ENCODE peak calls at places on chromosomes 7 and 10, in eight cellular contexts. Z is psoas muscle, L is IMR-90, I is heart left ventricle, C is H9, G is A549, J is mammary epithelial cell, E is right lobe of liver. U is an unnamed sample.

GRCh38 chr10:131850490-131850880 is 50.3 kb upstream of the PPP2R2D start:
- DNase-seq in Z (no peak), L (no peak), I (no peak), C (no peak), G (no peak), J (no peak), E (no peak), U (no peak)

GRCh38 chr7:90210475-90210874 is 1.1 kb upstream of the STEAP2 start:
- DNase-seq in Z (no peak), L (no peak), I (no peak), C (no peak), G (no peak), J (no peak), E (no peak), U (no peak)

GRCh38 chr7:48875300-48875916 is 48.9 kb upstream of the CDC14C start:
- DNase-seq in Z (peak; percentile 21), L (no peak), I (peak; percentile 47), C (peak; percentile 73), G (peak; percentile 48), J (peak; percentile 41), E (peak; percentile 44), U (peak; percentile 5)

GRCh38 chr7:149598721-149599308 is 101.2 kb upstream of the ZNF746 start:
- DNase-seq in Z (no peak), L (peak; percentile 38), I (no peak), C (peak; percentile 52), G (peak; percentile 45), J (peak; percentile 44), E (no peak), U (peak; percentile 9)

GRCh38 chr10:70458329-70459060 is 17.0 kb upstream of the NODAL start:
- DNase-seq in Z (peak; percentile 86), L (peak; percentile 73), I (peak; percentile 82), C (peak; percentile 57), G (no peak), J (peak; percentile 62), E (no peak), U (no peak)

GRCh38 chr10:88689366-88689765 is 16.7 kb upstream of the LIPK start:
- DNase-seq in Z (no peak), L (no peak), I (no peak), C (no peak), G (peak; percentile 24), J (no peak), E (no peak), U (peak; percentile 14)

GRCh38 chr7:44735403-44736165 is 13.1 kb upstream of the ZMIZ2 start:
- DNase-seq in Z (no peak), L (peak; percentile 99), I (no peak), C (no peak), G (peak; percentile 89), J (peak; percentile 97), E (no peak), U (peak; percentile 97)

GRCh38 chr10:123788981-123789380 is 102.6 kb downstream of the CPXM2 start:
- DNase-seq in Z (no peak), L (no peak), I (no peak), C (no peak), G (no peak), J (no peak), E (no peak), U (no peak)

GRCh38 chr7:45087301-45088145 is 1.2 kb downstream of the NACAD start:
- DNase-seq in Z (no peak), L (no peak), I (peak; percentile 23), C (no peak), G (no peak), J (no peak), E (no peak), U (no peak)

GRCh38 chr7:131500357-131500756 is 56.1 kb downstream of the PODXL start:
- DNase-seq in Z (no peak), L (no peak), I (no peak), C (no peak), G (no peak), J (no peak), E (no peak), U (no peak)

GRCh38 chr7:131495679-131496498 is 60.5 kb downstream of the PODXL start:
- DNase-seq in Z (no peak), L (no peak), I (no peak), C (no peak), G (no peak), J (no peak), E (no peak), U (no peak)

GRCh38 chr7:131498237-131498885 is 58.1 kb downstream of the PODXL start:
- DNase-seq in Z (no peak), L (peak; percentile 56), I (no peak), C (no peak), G (no peak), J (no peak), E (no peak), U (no peak)

GRCh38 chr7:131499801-131500200 is 56.6 kb downstream of the PODXL start:
- DNase-seq in Z (no peak), L (no peak), I (no peak), C (no peak), G (no peak), J (no peak), E (no peak), U (no peak)

DNA sequence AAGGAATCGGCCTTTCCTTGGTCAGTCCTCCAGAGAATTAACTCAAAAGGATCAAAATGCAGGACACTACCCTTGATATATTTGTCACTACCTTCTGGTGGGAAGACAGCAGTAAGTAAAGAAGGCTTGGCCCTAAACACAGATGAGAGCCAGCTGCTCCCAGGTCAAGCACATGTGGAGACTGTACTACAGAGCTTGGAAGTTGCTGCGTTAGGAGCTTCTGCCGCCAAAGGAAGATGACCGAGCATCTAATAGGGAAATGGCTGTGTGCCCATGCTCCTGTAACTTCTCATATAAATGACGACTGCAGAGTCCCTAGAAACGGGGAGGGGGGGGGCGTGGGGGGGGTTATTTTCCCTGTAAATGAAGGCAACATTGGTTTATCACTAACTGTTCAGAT is 59.0 kb downstream of the PODXL start:
- DNase-seq in Z (no peak), L (no peak), I (peak; percentile 48), C (no peak), G (no peak), J (no peak), E (no peak), U (no peak)
- H3K27ac ChIP-seq in Z (no peak overlapping the region), L (no peak overlapping the region), I (no peak overlapping the region), C (no peak overlapping the region), G (no peak overlapping the region), J (no peak overlapping the region), E (peak overlapping the region; percentile 79), U (no peak overlapping the region)

GRCh38 chr10:125037145-125037544 is 95.2 kb downstream of the ZRANB1 start:
- DNase-seq in Z (no peak), L (peak; percentile 80), I (no peak), C (no peak), G (peak; percentile 81), J (peak; percentile 86), E (no peak), U (peak; percentile 69)

GRCh38 chr10:125041856-125042506 is 100.1 kb downstream of the ZRANB1 start:
- DNase-seq in Z (no peak), L (no peak), I (no peak), C (no peak), G (no peak), J (no peak), E (no peak), U (no peak)

GRCh38 chr10:125039354-125039769 is 97.4 kb downstream of the ZRANB1 start:
- DNase-seq in Z (no peak), L (no peak), I (no peak), C (no peak), G (no peak), J (no peak), E (no peak), U (no peak)

GRCh38 chr10:125035588-125036298 is 93.8 kb downstream of the ZRANB1 start:
- DNase-seq in Z (no peak), L (no peak), I (no peak), C (no peak), G (no peak), J (no peak), E (no peak), U (no peak)

DNA sequence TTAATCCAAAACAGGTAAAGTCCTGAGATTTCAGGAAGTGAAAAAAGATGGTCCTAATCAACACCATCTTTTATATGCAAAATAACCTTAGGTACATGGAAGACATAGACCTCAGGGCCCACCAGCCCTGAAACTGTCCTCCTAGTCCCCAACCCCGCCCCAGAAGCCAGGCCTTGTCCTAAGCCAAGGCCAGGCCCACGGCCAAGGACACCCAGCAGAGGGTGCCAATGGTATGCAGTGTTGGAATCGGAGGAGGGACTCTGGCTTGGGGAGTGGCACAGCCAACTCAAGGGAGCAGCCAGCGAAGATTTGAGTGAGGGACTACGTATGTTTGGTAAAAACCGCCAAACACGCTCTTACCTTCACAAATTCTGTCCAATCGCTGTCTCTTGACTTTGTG is 96.7 kb downstream of the ZRANB1 start:
- DNase-seq in Z (peak; percentile 72), L (no peak), I (peak; percentile 77), C (peak; percentile 66), G (peak; percentile 62), J (no peak), E (peak; percentile 74), U (no peak)
- TF ChIP-seq CTCF in Z (peak; percentile 18), L (peak; percentile 11), I (peak; percentile 28), C (peak; percentile 44), G (no peak), J (peak; percentile 43), E (peak; percentile 22), U (peak; percentile 37)

GRCh38 chr7:29818308-29818707 is 12.0 kb downstream of the WIPF3 start:
- DNase-seq in Z (no peak), L (no peak), I (no peak), C (no peak), G (no peak), J (no peak), E (no peak), U (no peak)
- H3K4me1 ChIP-seq in Z (no peaks in the 10 kb centered on the region), L (no peaks in the 10 kb centered on the region), I (no peaks in the 10 kb centered on the region), C (no peaks in the 10 kb centered on the region), G (no peaks in the 10 kb centered on the region), J (no peaks in the 10 kb centered on the region), E (no peaks in the 10 kb centered on the region), U (no peaks in the 10 kb centered on the region)

GRCh38 chr10:31147220-31147608 is 115.5 kb upstream of the ZNF438 start:
- DNase-seq in Z (no peak), L (peak; percentile 89), I (peak; percentile 53), C (no peak), G (peak; percentile 45), J (peak; percentile 75), E (no peak), U (peak; percentile 76)
- H3K27ac ChIP-seq in Z (peak overlapping the region; percentile 10), L (peak overlapping the region; percentile 57), I (peak overlapping the region; percentile 72), C (no peak overlapping the region), G (peak overlapping the region; percentile 60), J (no peak overlapping the region), E (no peak overlapping the region), U (no peak overlapping the region)

GRCh38 chr10:119178371-119179119 is at the start of gene PRDX3:
- DNase-seq in Z (peak; percentile 96), L (peak; percentile 83), I (peak; percentile 95), C (peak; percentile 95), G (peak; percentile 92), J (peak; percentile 84), E (peak; percentile 93), U (peak; percentile 67)
- TF ChIP-seq CTCF in Z (peak; percentile 16), L (peak; percentile 13), I (peak; percentile 14), C (no peak), G (no peak), J (peak; percentile 15), E (peak; percentile 16), U (peak; percentile 41)

DNA sequence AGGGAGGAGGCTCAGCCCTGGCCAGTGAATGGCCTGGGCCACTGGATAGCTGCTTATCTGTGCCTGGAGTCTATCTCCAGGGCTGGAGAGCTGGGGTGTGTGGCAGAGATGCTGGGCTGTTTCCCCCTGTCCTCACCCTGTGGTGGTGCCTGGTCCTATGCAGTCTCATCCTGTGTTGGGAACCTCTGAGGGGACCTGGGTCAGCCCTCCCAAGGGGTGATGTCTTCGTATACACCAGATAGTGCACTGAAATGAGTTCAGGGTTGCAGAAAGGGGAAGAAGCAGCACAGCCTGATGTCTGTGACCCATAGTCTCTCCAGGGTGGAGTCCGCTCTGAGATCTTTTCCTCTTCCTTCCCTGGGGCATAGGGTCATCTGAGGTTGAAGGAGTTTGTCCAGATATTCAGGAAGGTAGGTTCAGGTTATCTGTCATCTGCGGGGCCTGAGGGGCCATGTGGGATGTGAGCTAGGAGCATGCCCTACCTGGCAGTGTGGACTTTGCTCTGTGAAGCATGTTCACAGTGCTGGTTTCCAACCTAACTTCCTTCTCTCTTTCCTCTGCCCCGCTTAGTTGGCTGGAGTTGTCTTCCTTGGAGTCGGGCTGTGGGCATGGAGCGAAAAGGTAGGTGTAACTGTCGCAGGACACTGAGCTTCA is 33.4 kb upstream of the SH2D4B start:
- DNase-seq in Z (no peak), L (no peak), I (peak; percentile 23), C (no peak), G (no peak), J (no peak), E (no peak), U (no peak)
- H3K4me1 ChIP-seq in Z (peaks cover 48% of the 10 kb centered on the region), L (peaks cover 42% of the 10 kb centered on the region), I (peaks cover 85% of the 10 kb centered on the region), C (peaks cover 4% of the 10 kb centered on the region), G (peaks cover 100% of the 10 kb centered on the region), J (peaks cover 79% of the 10 kb centered on the region), E (peaks cover 35% of the 10 kb centered on the region), U (peaks cover 86% of the 10 kb centered on the region)